ENCODE peak calls at places on chromosomes 7 and 10, in eight cellular contexts. W, Q, Y, X, N, C, B and V are unnamed samples.

GRCh38 chr10:86871563-86872183 is 85.7 kb downstream of the MMRN2 start:
- DNase-seq in Q (no peak), X (no peak), W (no peak), B (peak; percentile 20), Y (peak; percentile 90), N (no peak), C (no peak), V (no peak)

GRCh38 chr10:51007781-51008180 is 66.5 kb upstream of the PRKG1 start:
- DNase-seq in B (no peak), Y (no peak), N (no peak), Q (no peak), W (no peak), X (no peak), C (no peak), V (no peak)

GRCh38 chr10:33277135-33277536 is 57.3 kb downstream of the NRP1 start:
- DNase-seq in Q (no peak), C (no peak), W (peak; percentile 72), X (no peak), Y (no peak), B (no peak), N (no peak), V (peak; percentile 68)

GRCh38 chr10:15868006-15868405 is 7.7 kb upstream of the MINDY3 start:
- DNase-seq in W (no peak), Q (no peak), B (no peak), N (no peak), C (no peak), X (no peak), Y (no peak), V (no peak)

GRCh38 chr10:132627736-132628512 is 90.3 kb downstream of the INPP5A start:
- DNase-seq in Y (no peak), B (no peak), C (peak; percentile 37), N (no peak), X (no peak), W (peak; percentile 94), Q (no peak), V (peak; percentile 35)

GRCh38 chr10:21398549-21399345 is 126.7 kb downstream of the SKIDA1 start:
- DNase-seq in W (no peak), Q (no peak), N (no peak), C (no peak), X (no peak), B (no peak), Y (no peak), V (no peak)

GRCh38 chr7:50607524-50608125 is 42.4 kb upstream of the DDC start:
- DNase-seq in C (no peak), B (no peak), W (no peak), N (no peak), X (no peak), Q (no peak), Y (no peak), V (no peak)

GRCh38 chr7:22983257-22983855 is 30.6 kb downstream of the HYCC1 start:
- DNase-seq in N (no peak), W (no peak), Q (no peak), B (no peak), C (no peak), X (no peak), Y (peak; percentile 52), V (no peak)

GRCh38 chr7:28520074-28521015 is 108.0 kb downstream of the CREB5 start:
- DNase-seq in Q (no peak), Y (no peak), W (no peak), B (no peak), C (no peak), N (no peak), X (no peak), V (no peak)

GRCh38 chr7:81470084-81470723 is 299.6 kb downstream of the HGF start:
- DNase-seq in Q (no peak), B (peak; percentile 42), N (peak; percentile 69), W (peak; percentile 53), Y (peak; percentile 84), C (peak; percentile 15), X (peak; percentile 73), V (peak; percentile 54)

GRCh38 chr7:26949319-26949718 is 84.9 kb upstream of the SKAP2 start:
- DNase-seq in Q (no peak), X (no peak), Y (peak; percentile 45), C (no peak), B (peak; percentile 86), W (no peak), N (no peak), V (no peak)

GRCh38 chr10:3542185-3542611 is 242.8 kb downstream of the KLF6 start:
- DNase-seq in Y (no peak), B (no peak), W (no peak), C (no peak), X (no peak), Q (no peak), N (no peak), V (peak; percentile 76)

GRCh38 chr7:29955075-29955792 is 34.4 kb downstream of the SCRN1 start:
- DNase-seq in W (no peak), B (no peak), Q (no peak), Y (no peak), X (no peak), N (no peak), C (no peak), V (no peak)

GRCh38 chr7:64878684-64879083 is 24.4 kb upstream of the ZNF273 start:
- DNase-seq in B (no peak), C (no peak), X (no peak), Y (no peak), Q (no peak), N (no peak), W (peak; percentile 11), V (peak; percentile 46)

GRCh38 chr7:75866129-75866496 is 12.7 kb upstream of the RHBDD2 start:
- DNase-seq in Y (no peak), C (no peak), Q (no peak), N (no peak), X (no peak), B (no peak), W (no peak), V (no peak)

GRCh38 chr10:86645111-86645445 is 9.3 kb upstream of the OPN4 start:
- DNase-seq in B (no peak), Q (no peak), Y (no peak), C (no peak), W (no peak), N (no peak), X (no peak), V (no peak)

GRCh38 chr7:143975617-143976016 is 21.0 kb downstream of the OR2F1 start:
- DNase-seq in Q (no peak), Y (peak; percentile 73), W (peak; percentile 12), B (peak; percentile 63), C (no peak), X (peak; percentile 29), N (no peak), V (no peak)

GRCh38 chr10:79111846-79112614 is 43.3 kb downstream of the ZMIZ1 start:
- DNase-seq in B (no peak), W (no peak), Y (no peak), Q (no peak), X (no peak), N (no peak), C (no peak), V (no peak)

GRCh38 chr10:810351-810846 is 120.9 kb upstream of the DIP2C start:
- DNase-seq in Y (peak; percentile 70), B (no peak), Q (no peak), C (no peak), X (no peak), N (no peak), W (peak; percentile 71), V (peak; percentile 23)

DNA sequence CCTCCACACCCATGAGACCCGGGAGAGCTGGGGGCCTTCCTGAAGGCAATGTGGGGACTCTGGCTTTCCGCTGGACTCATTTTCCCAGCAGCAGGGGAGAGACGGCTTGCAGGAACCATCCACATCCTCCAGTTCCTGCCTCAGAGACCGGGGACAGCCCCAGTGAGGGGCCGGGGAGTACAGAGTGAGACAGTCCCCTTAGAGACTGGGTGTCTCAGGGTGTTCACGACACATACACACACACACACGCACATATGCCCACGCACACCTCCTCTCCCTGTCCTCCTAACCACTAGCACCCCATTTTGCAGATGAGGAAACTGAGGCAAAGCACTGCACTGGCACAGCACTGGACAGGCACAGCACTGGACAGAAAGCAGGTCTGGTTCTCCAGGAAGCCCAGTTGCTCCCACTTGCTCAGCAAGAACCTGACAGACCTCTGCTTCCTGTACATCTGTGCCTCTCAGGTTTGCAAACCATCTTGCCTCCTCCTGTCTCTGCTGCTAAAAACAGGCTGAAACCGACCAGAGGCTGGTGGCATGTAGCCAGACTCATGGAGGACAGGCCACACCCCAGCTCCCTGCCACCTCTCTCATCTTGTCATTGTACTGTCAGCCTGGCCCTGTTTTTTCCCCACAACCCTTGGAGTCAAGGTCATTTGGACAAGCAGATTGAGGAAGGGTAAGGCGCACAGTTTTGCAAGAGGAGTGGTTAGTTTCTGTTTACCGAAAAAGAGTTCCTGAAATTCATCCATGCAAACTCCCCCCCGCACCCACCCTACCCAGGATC is 8.0 kb upstream of the C10orf105 start:
- DNase-seq in W (peak; percentile 72), Y (no peak), N (no peak), Q (peak; percentile 90), B (peak; percentile 60), X (no peak), C (no peak), V (no peak)
- TF ChIP-seq POLR2AphosphoS5 in W (no peak), Y (no peak), N (no peak), Q (peak; percentile 47), B (no peak), X (no peak), C (no peak), V (no peak)

DNA sequence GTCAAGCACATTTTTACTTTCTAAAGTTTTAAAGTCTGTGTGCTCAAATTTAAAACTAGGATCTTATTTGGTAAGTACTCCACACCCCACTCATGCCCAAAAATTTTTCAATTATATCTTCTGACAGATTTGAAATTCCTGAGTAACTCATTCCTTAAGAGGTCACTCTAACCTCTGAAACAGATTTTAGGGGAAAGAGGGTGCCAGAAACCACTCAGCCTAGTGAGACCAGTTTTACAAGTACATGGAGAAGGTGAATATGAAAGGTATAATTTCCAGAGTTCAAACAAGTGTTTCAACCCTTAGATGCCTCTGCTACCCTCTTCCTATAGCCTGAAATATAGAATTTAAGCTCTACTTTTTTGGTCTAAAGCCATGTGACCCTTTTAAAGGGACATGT is 79.2 kb downstream of the C7orf25 start:
- DNase-seq in N (no peak), C (no peak), W (no peak), Y (no peak), B (no peak), X (no peak), Q (no peak), V (no peak)
- H2AFZ ChIP-seq in N (no peak overlapping the region), C (no peak overlapping the region), W (peak overlapping the region; percentile 12), Y (peak overlapping the region; percentile 48), B (no peak overlapping the region), X (no peak overlapping the region), Q (no peak overlapping the region), V (no peak overlapping the region)

GRCh38 chr10:104323721-104324686 is 14.3 kb downstream of the ITPRIP start:
- DNase-seq in C (no peak), W (no peak), B (no peak), N (no peak), Y (no peak), Q (no peak), X (no peak), V (no peak)
- TF ChIP-seq POLR2AphosphoS5 in C (peak; percentile 15), W (no peak), B (no peak), N (no peak), Y (no peak), Q (peak; percentile 25), X (no peak), V (no peak)

DNA sequence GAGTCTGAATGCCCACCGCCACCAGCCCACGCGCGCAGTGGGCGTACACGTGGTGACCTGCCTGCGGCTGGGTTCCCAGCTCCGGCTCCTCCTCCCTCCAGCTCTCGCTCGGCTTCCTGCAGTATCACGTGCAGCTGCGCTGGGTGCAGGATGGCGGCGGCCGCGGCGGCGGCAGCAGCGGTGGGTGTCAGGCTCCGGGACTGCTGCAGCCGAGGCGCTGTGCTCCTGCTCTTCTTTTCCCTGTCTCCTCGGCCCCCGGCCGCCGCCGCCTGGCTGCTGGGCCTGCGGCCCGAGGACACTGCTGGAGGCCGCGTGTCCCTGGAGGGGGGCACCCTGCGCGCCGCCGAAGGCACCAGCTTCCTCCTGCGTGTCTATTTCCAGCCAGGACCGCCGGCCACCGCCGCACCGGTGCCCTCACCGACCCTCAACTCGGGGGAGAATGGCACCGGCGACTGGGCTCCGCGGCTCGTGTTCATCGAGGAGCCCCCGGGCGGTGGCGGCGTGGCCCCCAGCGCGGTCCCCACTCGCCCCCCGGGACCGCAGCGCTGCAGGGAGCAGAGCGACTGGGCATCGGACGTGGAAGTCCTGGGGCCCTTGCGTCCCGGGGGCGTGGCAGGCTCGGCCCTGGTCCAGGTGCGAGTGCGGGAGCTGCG is at the start of gene CNNM1:
- DNase-seq in Q (no peak), N (peak; percentile 74), B (no peak), W (peak; percentile 86), Y (peak; percentile 73), C (no peak), X (no peak), V (no peak)
- H2AFZ ChIP-seq in Q (no peak within 1 kb of the TSS), N (peak within 1 kb of the TSS; percentile 98), B (no peak within 1 kb of the TSS), W (no peak within 1 kb of the TSS), Y (peak within 1 kb of the TSS; percentile 95), C (no peak within 1 kb of the TSS), X (no peak within 1 kb of the TSS), V (peak within 1 kb of the TSS; percentile 29)